ENCODE peak calls at places on chromosome X, in seven cellular contexts. Y, V, O, B, E, R and C are unnamed samples. For H3K4me1, the result is how much of the 10 kb centered on the place peaks cover.

GRCh38 chrX:136665258-136665900 is 17.4 kb downstream of the CD40LG start:
- DNase-seq in Y (no peak), V (no peak), O (no peak), B (no peak), E (no peak), R (no peak), C (no peak)

GRCh38 chrX:18810416-18810815 is 103.0 kb downstream of the PPEF1 start:
- DNase-seq in Y (no peak), V (no peak), O (no peak), B (no peak), E (no peak), R (no peak), C (no peak)

GRCh38 chrX:39900788-39901170 is 197.0 kb downstream of the BCOR start:
- DNase-seq in Y (no peak), V (no peak), O (peak), B (no peak), E (no peak), R (no peak), C (no peak)

GRCh38 chrX:150664290-150664689 is 28.9 kb upstream of the MTMR1 start:
- DNase-seq in Y (no peak), V (no peak), O (no peak), B (no peak), E (no peak), R (peak), C (peak)

GRCh38 chrX:129642641-129643040 is 12.1 kb downstream of the APLN start:
- DNase-seq in Y (no peak), V (no peak), O (peak), B (no peak), E (no peak), R (no peak), C (no peak)

GRCh38 chrX:136608295-136608933 is 39.5 kb upstream of the CD40LG start:
- DNase-seq in Y (peak), V (no peak), O (peak), B (no peak), E (peak), R (peak), C (no peak)

GRCh38 chrX:140249122-140249521 is 255.7 kb downstream of the SOX3 start:
- DNase-seq in Y (no peak), V (no peak), O (no peak), B (no peak), E (no peak), R (no peak), C (no peak)

GRCh38 chrX:9369802-9370291 is 95.0 kb upstream of the TBL1X start:
- DNase-seq in Y (no peak), V (no peak), O (peak), B (no peak), E (no peak), R (no peak), C (no peak)

GRCh38 chrX:110316351-110317078 is 1.4 kb downstream of the AMMECR1 start:
- DNase-seq in Y (no peak), V (no peak), O (peak), B (no peak), E (no peak), R (no peak), C (no peak)

GRCh38 chrX:153902388-153902787 is 2.1 kb upstream of the AVPR2 start:
- DNase-seq in Y (no peak), V (no peak), O (no peak), B (no peak), E (no peak), R (no peak), C (no peak)

GRCh38 chrX:30865020-30865419 is 24.0 kb downstream of the TAB3 start:
- DNase-seq in Y (no peak), V (no peak), O (peak), B (no peak), E (no peak), R (no peak), C (no peak)

GRCh38 chrX:80285131-80285773 is 135.0 kb upstream of the TENT5D start:
- DNase-seq in Y (no peak), V (peak), O (peak), B (no peak), E (no peak), R (no peak), C (no peak)

GRCh38 chrX:136711147-136711546 is 63.2 kb downstream of the CD40LG start:
- DNase-seq in Y (peak), V (peak), O (peak), B (no peak), E (peak), R (peak), C (peak)

GRCh38 chrX:119690921-119691716 is 1.8 kb downstream of the SEPTIN6 start:
- DNase-seq in Y (peak), V (no peak), O (peak), B (no peak), E (no peak), R (peak), C (no peak)

GRCh38 chrX:137945470-137945869 is 379.5 kb downstream of the ZIC3 start:
- DNase-seq in Y (no peak), V (no peak), O (no peak), B (no peak), E (no peak), R (no peak), C (no peak)

GRCh38 chrX:131068945-131069719 is 11.0 kb downstream of the ARHGAP36 start:
- DNase-seq in Y (no peak), V (peak), O (peak), B (no peak), E (no peak), R (no peak), C (no peak)

GRCh38 chrX:57900961-57901360 is 9.3 kb downstream of the ZXDA start:
- DNase-seq in Y (no peak), V (no peak), O (peak), B (no peak), E (no peak), R (no peak), C (no peak)

GRCh38 chrX:92232182-92232581 is 453.0 kb downstream of the PCDH11X start:
- DNase-seq in Y (no peak), V (no peak), O (peak), B (no peak), E (no peak), R (no peak), C (no peak)

GRCh38 chrX:102154900-102155805 is 624 bp downstream of the BEX5 start:
- DNase-seq in Y (peak), V (no peak), O (no peak), B (no peak), E (no peak), R (no peak), C (peak)

GRCh38 chrX:19350831-19351447 is 7.2 kb downstream of the PDHA1 start:
- DNase-seq in Y (no peak), V (no peak), O (no peak), B (no peak), E (no peak), R (no peak), C (no peak)

GRCh38 chrX:53239474-53239873 is 14.5 kb upstream of the KDM5C start:
- DNase-seq in Y (peak), V (peak), O (no peak), B (no peak), E (no peak), R (no peak), C (no peak)

GRCh38 chrX:41468647-41469323 is 21.6 kb downstream of the NYX start:
- DNase-seq in Y (no peak), V (no peak), O (peak), B (no peak), E (peak), R (no peak), C (no peak)

GRCh38 chrX:121802881-121803412 is 755.5 kb downstream of the GLUD2 start:
- DNase-seq in Y (no peak), V (no peak), O (no peak), B (no peak), E (no peak), R (no peak), C (no peak)

GRCh38 chrX:34849371-34849770 is 93.2 kb upstream of the FAM47B start:
- DNase-seq in Y (no peak), V (no peak), O (peak), B (no peak), E (no peak), R (no peak), C (no peak)

GRCh38 chrX:132532955-132533354 is 44.1 kb upstream of the MBNL3 start:
- DNase-seq in Y (no peak), V (no peak), O (peak), B (no peak), E (no peak), R (no peak), C (no peak)

GRCh38 chrX:39969099-39969825 is 128.5 kb downstream of the BCOR start:
- DNase-seq in Y (peak), V (no peak), O (no peak), B (no peak), E (no peak), R (peak), C (no peak)

GRCh38 chrX:106931831-106932491 is 11.8 kb downstream of the CLDN2 start:
- DNase-seq in Y (no peak), V (no peak), O (peak), B (no peak), E (no peak), R (no peak), C (no peak)
- H3K4me1 ChIP-seq in Y (under half), V (half or more), O (under half), B (under half), E (under half), R (under half), C (under half)

GRCh38 chrX:21972046-21972445 is 31.5 kb downstream of the SMS start:
- DNase-seq in Y (no peak), V (no peak), O (no peak), B (no peak), E (no peak), R (no peak), C (no peak)
- H3K27ac ChIP-seq in Y (no peak), V (no peak), O (peak), B (no peak), E (no peak), R (no peak), C (no peak)

GRCh38 chrX:65671966-65672365 is 4.5 kb downstream of the MSN start:
- DNase-seq in Y (no peak), V (no peak), O (peak), B (no peak), E (no peak), R (no peak), C (no peak)

GRCh38 chrX:65671286-65671685 is 3.8 kb downstream of the MSN start:
- DNase-seq in Y (no peak), V (no peak), O (no peak), B (no peak), E (no peak), R (no peak), C (no peak)

GRCh38 chrX:65677954-65678469 is 10.6 kb downstream of the MSN start:
- DNase-seq in Y (no peak), V (peak), O (peak), B (no peak), E (no peak), R (no peak), C (no peak)

GRCh38 chrX:65673857-65674350 is 6.5 kb downstream of the MSN start:
- DNase-seq in Y (no peak), V (no peak), O (no peak), B (no peak), E (no peak), R (no peak), C (no peak)

GRCh38 chrX:65674351-65674893 is 7.0 kb downstream of the MSN start:
- DNase-seq in Y (no peak), V (no peak), O (no peak), B (no peak), E (no peak), R (no peak), C (no peak)
- H3K4me1 ChIP-seq in Y (under half), V (half or more), O (under half), B (half or more), E (half or more), R (under half), C (under half)

GRCh38 chrX:13159886-13160285 is 115.5 kb upstream of the FAM9C start:
- DNase-seq in Y (no peak), V (no peak), O (no peak), B (no peak), E (no peak), R (no peak), C (no peak)

GRCh38 chrX:13164611-13165010 is 120.2 kb upstream of the FAM9C start:
- DNase-seq in Y (no peak), V (no peak), O (no peak), B (no peak), E (no peak), R (no peak), C (no peak)

GRCh38 chrX:13165266-13165665 is 120.8 kb upstream of the FAM9C start:
- DNase-seq in Y (no peak), V (no peak), O (peak), B (no peak), E (no peak), R (no peak), C (no peak)

GRCh38 chrX:13165747-13166146 is 121.3 kb upstream of the FAM9C start:
- DNase-seq in Y (no peak), V (no peak), O (no peak), B (no peak), E (no peak), R (no peak), C (no peak)

GRCh38 chrX:13162772-13163171 is 118.4 kb upstream of the FAM9C start:
- DNase-seq in Y (no peak), V (no peak), O (no peak), B (no peak), E (no peak), R (no peak), C (no peak)
- H3K27ac ChIP-seq in Y (no peak), V (no peak), O (no peak), B (no peak), E (no peak), R (peak), C (no peak)

GRCh38 chrX:45762699-45763647 is 562.3 kb upstream of the DIPK2B start:
- DNase-seq in Y (no peak), V (no peak), O (no peak), B (no peak), E (no peak), R (no peak), C (no peak)
- H3K4me1 ChIP-seq in Y (under half), V (half or more), O (under half), B (half or more), E (under half), R (under half), C (half or more)

GRCh38 chrX:103360916-103361315 is 4.6 kb downstream of the TCEAL9 start:
- DNase-seq in Y (no peak), V (no peak), O (no peak), B (no peak), E (no peak), R (no peak), C (no peak)

GRCh38 chrX:103356897-103357296 is 591 bp downstream of the TCEAL9 start:
- DNase-seq in Y (no peak), V (no peak), O (peak), B (no peak), E (no peak), R (peak), C (no peak)

GRCh38 chrX:103360092-103360491 is 3.8 kb downstream of the TCEAL9 start:
- DNase-seq in Y (no peak), V (no peak), O (peak), B (no peak), E (no peak), R (no peak), C (no peak)

GRCh38 chrX:103357871-103358270 is 1.6 kb downstream of the TCEAL9 start:
- DNase-seq in Y (no peak), V (no peak), O (no peak), B (no peak), E (no peak), R (no peak), C (no peak)

DNA sequence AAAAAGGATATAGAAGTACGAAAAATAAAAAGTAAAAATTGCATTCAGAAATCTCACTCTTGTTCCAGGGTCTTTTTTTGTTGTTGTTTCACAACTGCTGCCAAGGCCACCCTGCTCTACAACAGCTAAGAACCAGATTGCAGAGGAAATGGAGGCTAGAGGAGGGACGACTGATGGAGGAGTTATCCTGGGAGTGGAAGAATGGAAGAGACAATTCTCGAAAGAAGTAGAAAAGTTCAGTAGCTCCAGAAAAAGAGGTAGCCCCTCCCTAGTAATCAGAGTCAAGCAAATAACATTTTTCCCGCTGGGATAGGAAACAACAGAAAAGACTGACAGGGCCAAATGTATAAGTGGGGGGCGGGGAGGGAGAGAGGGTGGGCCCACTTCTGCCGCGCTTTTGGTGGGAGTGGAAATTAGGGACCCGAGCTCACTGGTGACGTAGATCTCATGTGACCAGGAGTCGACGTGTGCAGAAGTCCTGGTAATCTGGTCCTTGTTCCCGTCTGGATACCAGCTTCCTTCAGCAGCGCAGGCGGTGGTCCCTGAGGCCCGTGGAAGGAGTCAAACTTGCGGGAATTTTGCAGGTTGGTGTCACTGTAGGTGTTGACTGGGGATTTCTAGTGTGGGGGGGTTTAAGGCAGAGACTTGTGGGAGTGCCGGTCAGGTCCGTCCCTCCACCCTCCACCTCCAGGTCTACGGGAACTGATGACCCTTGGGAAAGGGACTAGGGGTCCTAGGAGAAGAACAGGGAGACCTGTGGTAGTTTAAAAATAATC is at the start of gene TCEAL9:
- DNase-seq in Y (no peak), V (peak), O (peak), B (no peak), E (peak), R (peak), C (no peak)
- H3K27ac ChIP-seq in Y (peak), V (peak), O (peak), B (peak), E (peak), R (peak), C (peak)